ENCODE peak calls at places on chromosomes 7 and 10, in ten cellular contexts. O, X, N, S, U, H, K, Z, R and C are unnamed samples.

GRCh38 chr7:117979954-117980497 is 106.8 kb upstream of the CTTNBP2 start:
- DNase-seq in K (no peak), R (no peak), X (no peak), N (no peak), U (no peak), O (no peak), H (no peak), Z (no peak), S (no peak), C (no peak)

GRCh38 chr7:4288791-4289190 is 393.3 kb upstream of the FOXK1 start:
- DNase-seq in O (no peak), K (no peak), R (no peak), H (no peak), X (no peak), S (no peak), N (no peak), U (no peak), Z (no peak), C (no peak)

GRCh38 chr7:40646717-40647116 is 511.9 kb downstream of the SUGCT start:
- DNase-seq in N (no peak), S (no peak), U (no peak), X (no peak), O (no peak), Z (no peak), H (no peak), R (no peak), K (no peak), C (no peak)

GRCh38 chr7:71271203-71271602 is 139.3 kb downstream of the GALNT17 start:
- DNase-seq in O (peak; percentile 21), K (no peak), N (no peak), U (no peak), H (no peak), Z (no peak), X (no peak), R (no peak), S (no peak), C (no peak)

GRCh38 chr7:34096135-34096775 is 190.9 kb downstream of the BMPER start:
- DNase-seq in S (peak; percentile 47), N (no peak), Z (no peak), O (peak; percentile 55), H (no peak), K (no peak), R (peak; percentile 58), U (peak; percentile 23), X (no peak), C (peak; percentile 76)

GRCh38 chr10:77321868-77322267 is 315.7 kb downstream of the KCNMA1 start:
- DNase-seq in H (no peak), X (no peak), S (no peak), U (no peak), N (no peak), O (no peak), K (no peak), R (no peak), Z (no peak), C (no peak)

GRCh38 chr7:17015575-17015974 is 133.8 kb upstream of the AGR3 start:
- DNase-seq in X (no peak), Z (no peak), O (no peak), S (no peak), H (no peak), U (no peak), R (no peak), N (no peak), K (no peak), C (no peak)

GRCh38 chr10:78688221-78688944 is 380.4 kb upstream of the ZMIZ1 start:
- DNase-seq in K (no peak), X (no peak), U (no peak), H (peak; percentile 81), S (no peak), R (no peak), N (no peak), O (no peak), Z (no peak), C (no peak)

GRCh38 chr7:150963707-150964559 is 14.2 kb downstream of the KCNH2 start:
- DNase-seq in Z (no peak), S (no peak), K (no peak), X (no peak), H (no peak), U (no peak), O (no peak), N (no peak), R (no peak), C (no peak)

GRCh38 chr7:107668296-107668695 is 7.7 kb downstream of the SLC26A4 start:
- DNase-seq in S (no peak), Z (no peak), H (no peak), U (no peak), X (no peak), O (no peak), N (no peak), R (no peak), K (no peak), C (no peak)

GRCh38 chr7:69412331-69413146 is 185.7 kb upstream of the AUTS2 start:
- DNase-seq in K (no peak), Z (peak; percentile 96), X (peak; percentile 55), R (no peak), O (peak; percentile 81), U (peak; percentile 45), S (peak; percentile 28), H (no peak), N (no peak), C (no peak)

GRCh38 chr10:624605-625334 is 64.7 kb downstream of the DIP2C start:
- DNase-seq in H (no peak), U (peak; percentile 79), R (peak; percentile 46), Z (no peak), O (peak; percentile 92), N (no peak), S (peak; percentile 93), K (no peak), X (peak; percentile 82), C (peak; percentile 77)
- TF ChIP-seq POLR2A in H (no peak), U (no peak), R (no peak), Z (no peak), O (no peak), N (no peak), S (no peak), K (no peak), X (no peak), C (no peak)

DNA sequence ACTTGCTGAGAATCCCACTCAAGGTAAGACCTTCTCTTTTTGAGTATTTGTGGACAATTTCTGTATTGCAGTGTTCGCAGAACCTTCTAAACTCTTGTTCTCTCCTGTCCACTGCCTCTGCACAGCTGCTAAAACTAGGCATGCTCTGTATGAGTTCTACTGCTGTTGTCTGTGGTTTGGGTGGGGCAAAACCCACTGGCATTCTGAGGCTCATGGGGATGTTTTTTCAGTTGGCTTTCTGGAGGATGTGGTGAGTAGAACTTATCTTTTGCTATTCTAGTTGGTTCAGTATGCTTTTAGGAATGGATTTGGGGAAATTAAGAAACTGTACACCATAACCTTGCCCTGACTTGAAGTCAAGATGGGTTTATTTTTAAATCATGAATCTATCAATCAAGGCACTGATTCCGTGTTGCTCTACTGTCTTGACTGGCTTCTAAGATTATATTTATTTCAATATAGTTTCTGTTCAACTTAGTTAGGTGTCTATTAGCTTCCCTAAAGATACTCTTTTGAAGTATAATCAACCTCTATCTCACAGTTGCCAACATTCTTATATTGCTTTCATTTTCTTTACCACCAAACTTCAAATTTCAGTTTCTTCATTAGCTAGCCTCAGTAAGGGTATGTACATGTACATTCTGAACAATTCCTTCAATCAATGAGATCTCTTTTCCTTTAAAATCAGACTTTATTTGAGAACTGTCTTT is 25.0 kb upstream of the C1GALT1 start:
- DNase-seq in Z (no peak), O (no peak), S (no peak), N (no peak), R (no peak), K (no peak), U (no peak), H (no peak), X (no peak), C (no peak)
- H3K4me3 ChIP-seq in Z (no peak overlapping the region), O (no peak overlapping the region), S (no peak overlapping the region), N (no peak overlapping the region), R (no peak overlapping the region), K (no peak overlapping the region), U (no peak overlapping the region), H (no peak overlapping the region), X (no peak overlapping the region), C (no peak overlapping the region)

GRCh38 chr10:5694573-5694972 is 9.9 kb downstream of the TASOR2 start:
- DNase-seq in U (no peak), N (no peak), R (no peak), H (no peak), S (no peak), K (no peak), O (no peak), Z (no peak), X (no peak), C (no peak)

GRCh38 chr10:5688587-5688986 is 3.9 kb downstream of the TASOR2 start:
- DNase-seq in H (no peak), X (no peak), N (no peak), Z (no peak), R (no peak), U (no peak), K (no peak), S (no peak), O (no peak), C (no peak)

GRCh38 chr10:5697342-5697741 is 12.7 kb downstream of the TASOR2 start:
- DNase-seq in O (no peak), R (no peak), S (no peak), U (no peak), K (no peak), X (no peak), N (no peak), Z (no peak), H (no peak), C (no peak)

GRCh38 chr10:5691786-5692185 is 7.1 kb downstream of the TASOR2 start:
- DNase-seq in Z (no peak), H (no peak), R (no peak), S (no peak), U (no peak), X (no peak), O (no peak), K (no peak), N (no peak), C (no peak)

GRCh38 chr10:5692476-5693358 is 8.1 kb downstream of the TASOR2 start:
- DNase-seq in H (no peak), S (peak; percentile 72), R (peak; percentile 22), Z (peak; percentile 18), X (peak; percentile 91), K (no peak), O (peak; percentile 68), N (peak; percentile 75), U (peak; percentile 46), C (peak; percentile 27)
- TF ChIP-seq POLR2A in H (no peak), S (no peak), R (no peak), Z (no peak), X (no peak), K (no peak), O (no peak), N (no peak), U (no peak), C (no peak)

DNA sequence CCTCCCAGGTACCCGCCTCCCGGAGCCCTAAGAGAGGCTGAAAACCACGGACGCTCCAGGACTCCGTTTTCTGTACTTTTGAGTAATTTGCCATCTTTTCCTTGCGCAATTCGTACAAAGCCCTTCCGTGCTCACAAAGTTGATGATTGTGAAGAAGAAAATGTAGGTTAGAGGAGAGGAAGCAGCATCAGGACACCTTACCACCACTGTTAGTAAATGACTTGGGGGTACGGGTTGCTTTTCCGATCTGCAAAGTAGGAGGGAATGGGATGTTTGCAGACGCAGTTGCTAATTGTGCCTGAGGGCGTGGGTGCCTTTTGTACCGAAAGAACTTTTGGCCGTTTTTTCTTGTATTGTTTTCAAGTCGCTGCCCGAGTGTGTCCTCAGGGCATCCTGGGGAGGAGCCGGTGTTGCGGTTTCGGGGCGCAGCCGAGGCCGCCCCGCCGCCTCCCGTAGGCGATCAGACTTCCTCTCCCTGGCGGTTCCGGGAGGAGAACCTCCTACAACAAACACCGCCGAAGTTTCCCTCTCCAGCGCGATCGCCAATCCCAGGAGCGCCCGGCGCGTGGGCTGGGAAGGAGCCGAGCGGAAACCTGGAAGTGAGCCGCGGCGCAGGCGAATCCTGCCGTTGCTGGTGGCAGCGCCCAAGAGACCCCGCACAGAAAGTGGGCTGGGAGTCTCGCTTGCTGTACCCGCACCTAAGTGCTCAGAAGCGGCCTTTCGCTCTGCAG is 985 bp downstream of the PRR15 start:
- DNase-seq in N (peak; percentile 79), S (peak; percentile 61), K (no peak), U (peak; percentile 57), H (no peak), X (peak; percentile 79), R (peak; percentile 22), Z (peak; percentile 68), O (peak; percentile 16), C (peak; percentile 28)
- H3K4me3 ChIP-seq in N (peak overlapping the region; percentile 53), S (peak overlapping the region; percentile 54), K (peak overlapping the region; percentile 53), U (peak overlapping the region; percentile 48), H (peak overlapping the region; percentile 46), X (peak overlapping the region; percentile 42), R (peak overlapping the region; percentile 35), Z (peak overlapping the region; percentile 62), O (peak overlapping the region; percentile 47), C (peak overlapping the region; percentile 54)